ENCODE peak calls at places on chromosomes 4 and X, in ten cellular contexts. One of them, this sample, is unnamed.

GRCh38 chrX:121000589-121000988 is 15.0 kb upstream of the CT47A1 start:
- DNase-seq in NCI-H1092 treated with DMSO at 0.1 percent for 48 hours: peak; percentile 24
- DNase-seq in fibroblast of mammary gland: peak; percentile 57
- DNase-seq in activated B cell treated with CpG ODN at 0.5 μM for 24 hours: no peak
- DNase-seq in natural killer cell treated with Interleukin-12 subunit alpha and Interleukin-12 subunit beta and Interleukin-15 and Interleukin-18, amount 100 ng/mL, for 72 hours: no peak
- DNase-seq in anterior cingulate cortex: no peak
- DNase-seq in kidney tubule cell: peak; percentile 22
- DNase-seq in cardiac septum: no peak
- DNase-seq in type B pancreatic cell: no peak
- DNase-seq in mesenteric fat pad: no peak
- DNase-seq in this sample: no peak

GRCh38 chr4:77820836-77821561 is 1.8 kb upstream of the CNOT6L start:
- DNase-seq in NCI-H1092 treated with DMSO at 0.1 percent for 48 hours: no peak
- DNase-seq in fibroblast of mammary gland: peak; percentile 14
- DNase-seq in activated B cell treated with CpG ODN at 0.5 μM for 24 hours: no peak
- DNase-seq in natural killer cell treated with Interleukin-12 subunit alpha and Interleukin-12 subunit beta and Interleukin-15 and Interleukin-18, amount 100 ng/mL, for 72 hours: peak; percentile 78
- DNase-seq in anterior cingulate cortex: no peak
- DNase-seq in kidney tubule cell: peak; percentile 11
- DNase-seq in cardiac septum: no peak
- DNase-seq in type B pancreatic cell: no peak
- DNase-seq in mesenteric fat pad: no peak
- DNase-seq in this sample: no peak

GRCh38 chrX:13485167-13485566 is 84.2 kb upstream of the EGFL6 start:
- DNase-seq in NCI-H1092 treated with DMSO at 0.1 percent for 48 hours: no peak
- DNase-seq in fibroblast of mammary gland: no peak
- DNase-seq in activated B cell treated with CpG ODN at 0.5 μM for 24 hours: no peak
- DNase-seq in natural killer cell treated with Interleukin-12 subunit alpha and Interleukin-12 subunit beta and Interleukin-15 and Interleukin-18, amount 100 ng/mL, for 72 hours: no peak
- DNase-seq in anterior cingulate cortex: no peak
- DNase-seq in kidney tubule cell: peak; percentile 58
- DNase-seq in cardiac septum: no peak
- DNase-seq in type B pancreatic cell: no peak
- DNase-seq in mesenteric fat pad: no peak
- DNase-seq in this sample: no peak

GRCh38 chrX:150897371-150898319 is 823 bp downstream of the CD99L2 start:
- DNase-seq in NCI-H1092 treated with DMSO at 0.1 percent for 48 hours: peak; percentile 28
- DNase-seq in fibroblast of mammary gland: peak; percentile 27
- DNase-seq in activated B cell treated with CpG ODN at 0.5 μM for 24 hours: peak; percentile 18
- DNase-seq in natural killer cell treated with Interleukin-12 subunit alpha and Interleukin-12 subunit beta and Interleukin-15 and Interleukin-18, amount 100 ng/mL, for 72 hours: no peak
- DNase-seq in anterior cingulate cortex: no peak
- DNase-seq in kidney tubule cell: peak; percentile 15
- DNase-seq in cardiac septum: no peak
- DNase-seq in type B pancreatic cell: no peak
- DNase-seq in mesenteric fat pad: no peak
- DNase-seq in this sample: no peak

GRCh38 chr4:128517096-128517738 is 229.6 kb upstream of the PGRMC2 start:
- DNase-seq in NCI-H1092 treated with DMSO at 0.1 percent for 48 hours: no peak
- DNase-seq in fibroblast of mammary gland: peak; percentile 88
- DNase-seq in activated B cell treated with CpG ODN at 0.5 μM for 24 hours: no peak
- DNase-seq in natural killer cell treated with Interleukin-12 subunit alpha and Interleukin-12 subunit beta and Interleukin-15 and Interleukin-18, amount 100 ng/mL, for 72 hours: no peak
- DNase-seq in anterior cingulate cortex: no peak
- DNase-seq in kidney tubule cell: peak; percentile 27
- DNase-seq in cardiac septum: no peak
- DNase-seq in type B pancreatic cell: no peak
- DNase-seq in mesenteric fat pad: no peak
- DNase-seq in this sample: no peak

GRCh38 chr4:3465698-3466671 is 2.9 kb downstream of the DOK7 start:
- DNase-seq in NCI-H1092 treated with DMSO at 0.1 percent for 48 hours: no peak
- DNase-seq in fibroblast of mammary gland: peak; percentile 9
- DNase-seq in activated B cell treated with CpG ODN at 0.5 μM for 24 hours: no peak
- DNase-seq in natural killer cell treated with Interleukin-12 subunit alpha and Interleukin-12 subunit beta and Interleukin-15 and Interleukin-18, amount 100 ng/mL, for 72 hours: no peak
- DNase-seq in anterior cingulate cortex: no peak
- DNase-seq in kidney tubule cell: no peak
- DNase-seq in cardiac septum: no peak
- DNase-seq in type B pancreatic cell: no peak
- DNase-seq in mesenteric fat pad: no peak
- DNase-seq in this sample: no peak

GRCh38 chrX:105610401-105610800 is 211.9 kb upstream of the NRK start:
- DNase-seq in NCI-H1092 treated with DMSO at 0.1 percent for 48 hours: no peak
- DNase-seq in fibroblast of mammary gland: peak; percentile 37
- DNase-seq in activated B cell treated with CpG ODN at 0.5 μM for 24 hours: no peak
- DNase-seq in natural killer cell treated with Interleukin-12 subunit alpha and Interleukin-12 subunit beta and Interleukin-15 and Interleukin-18, amount 100 ng/mL, for 72 hours: no peak
- DNase-seq in anterior cingulate cortex: no peak
- DNase-seq in kidney tubule cell: no peak
- DNase-seq in cardiac septum: no peak
- DNase-seq in type B pancreatic cell: no peak
- DNase-seq in mesenteric fat pad: no peak
- DNase-seq in this sample: no peak

GRCh38 chrX:127877358-127877757 is 174.8 kb downstream of the ACTRT1 start:
- DNase-seq in NCI-H1092 treated with DMSO at 0.1 percent for 48 hours: no peak
- DNase-seq in fibroblast of mammary gland: no peak
- DNase-seq in activated B cell treated with CpG ODN at 0.5 μM for 24 hours: no peak
- DNase-seq in natural killer cell treated with Interleukin-12 subunit alpha and Interleukin-12 subunit beta and Interleukin-15 and Interleukin-18, amount 100 ng/mL, for 72 hours: no peak
- DNase-seq in anterior cingulate cortex: no peak
- DNase-seq in kidney tubule cell: no peak
- DNase-seq in cardiac septum: no peak
- DNase-seq in type B pancreatic cell: no peak
- DNase-seq in mesenteric fat pad: no peak
- DNase-seq in this sample: no peak

GRCh38 chrX:106168107-106168506 is at the start of gene PWWP3B:
- DNase-seq in NCI-H1092 treated with DMSO at 0.1 percent for 48 hours: no peak
- DNase-seq in fibroblast of mammary gland: peak; percentile 37
- DNase-seq in activated B cell treated with CpG ODN at 0.5 μM for 24 hours: no peak
- DNase-seq in natural killer cell treated with Interleukin-12 subunit alpha and Interleukin-12 subunit beta and Interleukin-15 and Interleukin-18, amount 100 ng/mL, for 72 hours: no peak
- DNase-seq in anterior cingulate cortex: no peak
- DNase-seq in kidney tubule cell: peak; percentile 64
- DNase-seq in cardiac septum: no peak
- DNase-seq in type B pancreatic cell: no peak
- DNase-seq in mesenteric fat pad: no peak
- DNase-seq in this sample: no peak

GRCh38 chrX:28665778-28666177 is 78.5 kb downstream of the IL1RAPL1 start:
- DNase-seq in NCI-H1092 treated with DMSO at 0.1 percent for 48 hours: no peak
- DNase-seq in fibroblast of mammary gland: no peak
- DNase-seq in activated B cell treated with CpG ODN at 0.5 μM for 24 hours: no peak
- DNase-seq in natural killer cell treated with Interleukin-12 subunit alpha and Interleukin-12 subunit beta and Interleukin-15 and Interleukin-18, amount 100 ng/mL, for 72 hours: no peak
- DNase-seq in anterior cingulate cortex: no peak
- DNase-seq in kidney tubule cell: no peak
- DNase-seq in cardiac septum: no peak
- DNase-seq in type B pancreatic cell: no peak
- DNase-seq in mesenteric fat pad: no peak
- DNase-seq in this sample: no peak

This sample was measured in KG1.